ENCODE peak calls at places on chromosome 2, in eight cellular contexts. D is colonic mucosa, W is adrenal gland, O is lower lobe of right lung, G is A549, H is cardiac muscle cell, X is kidney, N is tibial artery. S is an unnamed sample.
A peak's percentile ranks its signal among the peaks of the same experiment; 100 is the strongest.

GRCh38 chr2:27442282-27442980 is at the start of gene KRTCAP3:
- DNase-seq in O (peak; percentile 79), D (peak; percentile 84), W (peak; percentile 38), X (peak; percentile 86), H (no peak), G (no peak), N (peak; percentile 58), S (peak; percentile 87)

GRCh38 chr2:17539596-17539992 is 902 bp upstream of the VSNL1 start:
- DNase-seq in O (no peak), G (no peak), X (peak; percentile 39), D (peak; percentile 79), W (no peak), N (no peak), H (peak; percentile 33), S (peak; percentile 71)

GRCh38 chr2:108935231-108935863 is 53.7 kb downstream of the EDAR start:
- DNase-seq in N (no peak), D (no peak), W (no peak), G (no peak), H (no peak), O (no peak), X (peak; percentile 35), S (no peak)

GRCh38 chr2:144950874-144951560 is 431.1 kb upstream of the ZEB2 start:
- DNase-seq in H (peak; percentile 88), G (peak; percentile 82), N (no peak), D (no peak), O (no peak), X (no peak), W (no peak), S (no peak)

GRCh38 chr2:216525972-216526371 is 27.3 kb downstream of the RPL37A start:
- DNase-seq in X (no peak), O (no peak), N (no peak), D (no peak), W (no peak), G (no peak), H (no peak), S (no peak)

GRCh38 chr2:148644885-148645134 is 259 bp downstream of the EPC2 start:
- DNase-seq in H (no peak), X (no peak), O (no peak), G (no peak), W (no peak), D (no peak), N (no peak), S (no peak)

GRCh38 chr2:232761301-232761907 is 15.0 kb downstream of the KCNJ13 start:
- DNase-seq in X (no peak), O (no peak), H (peak; percentile 56), N (no peak), G (peak; percentile 69), W (no peak), D (peak; percentile 32), S (peak; percentile 42)

GRCh38 chr2:72915907-72916742 is 1.2 kb upstream of the EMX1 start:
- DNase-seq in W (peak; percentile 33), O (no peak), N (peak; percentile 60), X (peak; percentile 85), H (peak; percentile 42), G (peak; percentile 68), D (peak; percentile 76), S (peak; percentile 85)

GRCh38 chr2:68469935-68470334 is 2.5 kb downstream of the APLF start:
- DNase-seq in G (no peak), X (no peak), N (no peak), D (no peak), O (no peak), W (no peak), H (no peak), S (no peak)

GRCh38 chr2:32652555-32653209 is 24.8 kb downstream of the TTC27 start:
- DNase-seq in G (no peak), N (no peak), O (no peak), D (no peak), H (no peak), X (no peak), W (no peak), S (no peak)

GRCh38 chr2:174675615-174676014 is 78.0 kb upstream of the WIPF1 start:
- DNase-seq in D (no peak), H (no peak), N (no peak), X (no peak), O (no peak), G (no peak), W (no peak), S (no peak)

GRCh38 chr2:196750977-196751631 is 48.4 kb downstream of the GTF3C3 start:
- DNase-seq in G (peak; percentile 79), H (peak; percentile 81), D (peak; percentile 67), N (peak; percentile 74), O (peak; percentile 56), W (peak; percentile 70), X (peak; percentile 65), S (no peak)

GRCh38 chr2:5690718-5691658 is 1.2 kb upstream of the SOX11 start:
- DNase-seq in N (no peak), D (no peak), G (no peak), W (no peak), O (no peak), H (peak; percentile 20), X (peak; percentile 65), S (no peak)

GRCh38 chr2:187091664-187092063 is 242.7 kb upstream of the ZSWIM2 start:
- DNase-seq in N (no peak), X (no peak), G (no peak), W (no peak), D (no peak), H (no peak), O (no peak), S (no peak)

GRCh38 chr2:149037851-149038250 is 648 bp upstream of the LYPD6B start:
- DNase-seq in D (peak; percentile 37), X (no peak), H (no peak), G (no peak), N (no peak), W (no peak), O (no peak), S (no peak)

GRCh38 chr2:170324640-170325046 is 146.7 kb downstream of the MYO3B start:
- DNase-seq in D (peak; percentile 22), G (peak; percentile 54), X (no peak), H (peak; percentile 57), N (no peak), W (peak; percentile 30), O (no peak), S (no peak)

GRCh38 chr2:6917071-6917760 is at the start of gene RNF144A:
- DNase-seq in H (peak; percentile 64), N (no peak), W (peak; percentile 55), X (peak; percentile 85), G (peak; percentile 53), D (peak; percentile 57), O (peak; percentile 74), S (peak; percentile 68)

GRCh38 chr2:174749793-174750192 is 14.5 kb downstream of the CHRNA1 start:
- DNase-seq in N (no peak), G (no peak), W (no peak), H (no peak), X (no peak), D (no peak), O (no peak), S (no peak)

DNA sequence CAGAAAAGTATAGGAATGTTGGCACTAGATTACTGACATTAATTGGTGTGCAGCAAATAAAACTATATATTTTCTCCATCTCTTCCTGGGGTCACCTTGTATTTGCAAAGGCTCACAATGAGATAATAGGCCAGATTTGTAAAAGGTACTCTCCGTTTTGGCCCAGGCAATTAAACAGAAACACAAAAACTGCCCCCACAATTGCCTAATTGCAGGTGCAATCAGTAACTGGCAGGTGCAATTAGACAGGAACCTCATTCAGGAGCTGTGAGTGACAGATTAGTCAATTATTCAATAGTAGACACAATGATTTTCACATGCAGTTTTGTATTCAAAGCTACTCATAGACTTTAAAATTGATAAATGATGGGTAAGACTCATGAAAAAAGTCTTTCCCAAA is 451.4 kb upstream of the ID2 start:
- DNase-seq in X (no peak), O (no peak), N (no peak), H (no peak), W (no peak), G (no peak), D (no peak), S (no peak)
- H3K4me3 ChIP-seq in X (no peak overlapping the region), O (no peak overlapping the region), N (no peak overlapping the region), H (no peak overlapping the region), W (no peak overlapping the region), G (no peak overlapping the region), D (no peak overlapping the region), S (no peak overlapping the region)

DNA sequence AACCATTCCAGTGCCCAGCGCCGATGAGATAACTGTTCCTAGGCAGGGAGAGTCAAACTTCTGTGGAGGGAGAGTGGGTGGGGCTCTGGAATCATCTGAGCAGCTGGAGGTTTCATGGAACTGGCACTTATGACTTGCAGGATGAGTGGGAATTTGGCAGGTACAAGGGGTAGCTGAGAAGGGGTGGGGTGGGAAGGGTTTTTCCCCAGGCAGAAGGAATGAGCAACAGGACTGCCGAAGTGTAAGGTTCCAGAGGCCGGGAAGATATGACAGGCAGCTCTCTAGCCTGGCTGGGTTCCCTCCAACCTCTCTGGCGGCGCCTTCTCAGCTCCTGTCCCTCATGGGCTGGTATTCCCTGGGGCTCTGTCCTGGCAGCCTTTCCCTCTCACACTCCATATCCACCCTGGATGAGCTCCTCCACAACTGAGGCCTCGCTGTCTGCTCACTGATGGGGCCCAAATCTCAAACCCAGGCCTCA is 2.5 kb upstream of the TET3 start:
- DNase-seq in O (no peak), H (no peak), N (peak; percentile 77), G (peak; percentile 25), X (no peak), D (peak; percentile 63), W (no peak), S (peak; percentile 60)
- H3K4me1 ChIP-seq in O (peaks cover 70% of the 10 kb centered on the region), H (peaks cover 46% of the 10 kb centered on the region), N (no peaks in the 10 kb centered on the region), G (peaks cover 58% of the 10 kb centered on the region), X (peaks cover 5% of the 10 kb centered on the region), D (peaks cover 25% of the 10 kb centered on the region), W (peaks cover 20% of the 10 kb centered on the region), S (peaks cover 45% of the 10 kb centered on the region)

DNA sequence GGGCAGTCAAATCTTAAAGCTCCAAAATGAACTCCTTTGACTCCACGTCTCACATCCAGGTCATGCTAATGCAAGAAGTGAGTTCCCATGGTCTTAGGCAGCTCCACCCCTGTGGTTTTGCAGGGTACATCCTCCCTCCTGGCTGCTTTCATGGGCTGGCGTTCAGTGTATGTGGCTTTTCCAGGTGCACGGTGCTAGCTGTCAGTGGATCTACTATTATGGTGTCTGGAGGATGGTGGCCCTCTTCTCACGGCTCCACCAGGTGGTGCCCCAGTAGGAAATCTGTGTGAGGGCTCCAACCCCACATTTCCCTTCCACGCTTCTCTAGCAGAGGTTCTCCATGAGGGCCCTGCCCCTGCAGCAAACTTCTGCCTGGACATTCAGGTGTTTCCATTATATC is 105.2 kb upstream of the MSTN start:
- DNase-seq in O (no peak), N (no peak), H (no peak), D (no peak), X (no peak), G (no peak), W (no peak), S (no peak)
- TF ChIP-seq CTCF in O (no peak), N (no peak), H (no peak), D (no peak), X (no peak), G (no peak), W (no peak), S (no peak)

DNA sequence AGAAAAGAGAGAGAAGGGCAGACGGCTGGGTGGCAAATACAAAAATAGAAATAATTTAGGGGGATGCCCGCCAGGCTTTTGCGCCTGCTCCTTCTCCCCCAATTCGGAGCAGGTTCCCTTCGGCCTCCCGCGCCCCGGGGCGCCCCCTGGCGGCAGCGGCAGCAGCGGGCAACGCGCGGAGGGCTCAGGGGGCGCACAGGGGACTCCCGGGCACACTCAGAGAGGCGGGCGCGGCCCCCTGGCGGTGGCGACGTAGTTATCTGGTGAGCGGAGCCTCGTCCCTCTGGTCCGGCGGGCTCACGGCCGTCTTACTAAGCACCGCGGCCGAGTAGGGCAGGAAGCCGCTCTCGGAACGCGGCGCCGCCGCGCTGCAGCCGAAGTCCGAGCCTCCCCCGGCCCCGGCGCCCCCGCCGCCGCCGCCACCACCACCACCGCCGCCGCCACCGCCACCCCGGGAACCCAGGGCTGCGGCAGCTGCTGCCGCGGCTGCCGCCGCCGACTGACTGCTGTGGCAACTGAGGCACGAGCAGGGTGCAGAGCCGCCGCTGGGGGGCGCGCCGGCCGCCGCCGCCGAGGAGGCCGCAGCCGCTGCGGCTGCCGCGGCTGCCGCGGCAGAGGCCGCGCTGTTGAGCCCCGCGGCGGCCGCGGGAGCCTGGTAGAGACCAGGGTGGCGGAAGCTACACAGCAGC is 3.8 kb downstream of the EVX2 start:
- DNase-seq in X (peak; percentile 68), G (peak; percentile 85), D (no peak), W (no peak), O (no peak), H (peak; percentile 39), N (no peak), S (peak; percentile 59)
- H3K4me3 ChIP-seq in X (no peak overlapping the region), G (peak overlapping the region; percentile 49), D (peak overlapping the region; percentile 25), W (no peak overlapping the region), O (no peak overlapping the region), H (peak overlapping the region; percentile 32), N (peak overlapping the region; percentile 6), S (no peak overlapping the region)

S was measured in mucosa of descending colon.